ENCODE peak calls at places on chromosome 1, in five cellular contexts. U is stimulated activated naive B cell treated with anti-CD40 and anti-IgM and Interleukin-4, amounts not matched to agents 10 μg/mL and 1 μg/mL and 100 μg/mL, for 72 hours; Q is nephron progenitor cell; Y is stimulated activated CD8-positive, alpha-beta memory T cell treated with anti-CD3 and anti-CD28 coated beads, Interleukin-7, amount 100 ng/mL, for 1 hour; P is foreskin fibroblast. K is an unnamed sample.
A peak's percentile ranks its signal among the peaks of the same experiment; 100 is the strongest.

GRCh38 chr1:74731399-74732052 is 1.3 kb downstream of the CRYZ start:
- DNase-seq in U (no peak), Q (no peak), Y (no peak), P (peak; percentile 15), K (no peak)

GRCh38 chr1:198374288-198374687 is 166.2 kb downstream of the ATP6V1G3 start:
- DNase-seq in U (no peak), Q (no peak), Y (no peak), P (no peak), K (no peak)

GRCh38 chr1:232038704-232039103 is 412.1 kb downstream of the DISC1 start:
- DNase-seq in U (no peak), Q (no peak), Y (no peak), P (no peak), K (peak; percentile 27)

GRCh38 chr1:68213843-68214242 is 18.5 kb downstream of the WLS start:
- DNase-seq in U (no peak), Q (no peak), Y (no peak), P (peak; percentile 80), K (no peak)

GRCh38 chr1:108551157-108551862 is 8.6 kb upstream of the EEIG2 start:
- DNase-seq in U (no peak), Q (no peak), Y (no peak), P (no peak), K (no peak)

GRCh38 chr1:220225957-220226356 is 46.3 kb downstream of the RAB3GAP2 start:
- DNase-seq in U (no peak), Q (no peak), Y (no peak), P (no peak), K (no peak)

GRCh38 chr1:185561629-185562028 is 172.6 kb upstream of the HMCN1 start:
- DNase-seq in U (no peak), Q (no peak), Y (no peak), P (no peak), K (no peak)

GRCh38 chr1:1318777-1319645 is 5.4 kb downstream of the INTS11 start:
- DNase-seq in U (no peak), Q (no peak), Y (no peak), P (no peak), K (no peak)

GRCh38 chr1:199002670-199003069 is 363.8 kb downstream of the PTPRC start:
- DNase-seq in U (no peak), Q (no peak), Y (no peak), P (no peak), K (no peak)

GRCh38 chr1:26034504-26035202 is 11.3 kb downstream of the SLC30A2 start:
- DNase-seq in U (no peak), Q (no peak), Y (no peak), P (no peak), K (no peak)

K was measured in NCI-H2029 treated with DMSO at 0.1 percent for 48 hours.